ENCODE peak calls at places on chromosomes 13 and 19, in six cellular contexts. X is fibroblast of lung, H is cardiac muscle cell, O is cardiac fibroblast, M is heart right ventricle, D is brain microvascular endothelial cell. N is an unnamed sample.

GRCh38 chr19:41366089-41366488 is 2.1 kb upstream of the B9D2 start:
- DNase-seq in D (no peak), M (no peak), O (no peak), H (no peak), X (no peak), N (peak; percentile 63)

GRCh38 chr19:55085923-55086715 is 10.4 kb downstream of the EPS8L1 start:
- DNase-seq in M (no peak), H (no peak), X (no peak), D (no peak), O (no peak), N (no peak)

GRCh38 chr13:39452412-39452811 is 150.6 kb downstream of the LHFPL6 start:
- DNase-seq in X (peak; percentile 55), M (no peak), D (no peak), O (peak; percentile 27), H (peak; percentile 55), N (no peak)

GRCh38 chr13:27359203-27359821 is 65.1 kb upstream of the GTF3A start:
- DNase-seq in O (peak; percentile 82), D (peak; percentile 64), H (peak; percentile 77), X (peak; percentile 46), M (peak; percentile 62), N (peak; percentile 74)

GRCh38 chr13:95643814-95644598 is 500 bp downstream of the DZIP1 start:
- DNase-seq in M (peak; percentile 24), H (peak; percentile 58), X (peak; percentile 57), O (peak; percentile 55), D (peak; percentile 37), N (no peak)

GRCh38 chr13:74443623-74444022 is 309.4 kb upstream of the KLF12 start:
- DNase-seq in D (peak; percentile 80), M (no peak), H (no peak), O (peak; percentile 84), X (peak; percentile 90), N (no peak)

GRCh38 chr19:19428746-19429145 is 23.3 kb downstream of the GATAD2A start:
- DNase-seq in O (no peak), H (no peak), M (no peak), X (no peak), D (no peak), N (no peak)

GRCh38 chr19:2607712-2608601 is 94.5 kb downstream of the GNG7 start:
- DNase-seq in X (no peak), O (no peak), D (no peak), M (no peak), H (no peak), N (peak; percentile 94)

GRCh38 chr19:30133803-30134202 is 191.8 kb downstream of the URI1 start:
- DNase-seq in D (no peak), O (no peak), X (no peak), H (no peak), M (no peak), N (no peak)

GRCh38 chr13:73718248-73718647 is 416.0 kb downstream of the KLF12 start:
- DNase-seq in D (no peak), H (no peak), X (no peak), O (no peak), M (no peak), N (no peak)

GRCh38 chr19:15534957-15535864 is 26.9 kb downstream of the CYP4F22 start:
- DNase-seq in M (no peak), H (no peak), X (no peak), D (no peak), O (no peak), N (no peak)

GRCh38 chr13:92671821-92672220 is 554.8 kb upstream of the GPC6 start:
- DNase-seq in O (no peak), M (no peak), D (no peak), H (no peak), X (no peak), N (no peak)

GRCh38 chr13:67557642-67558241 is 327.6 kb upstream of the PCDH9 start:
- DNase-seq in M (no peak), H (no peak), O (no peak), D (no peak), X (peak; percentile 9), N (no peak)

GRCh38 chr19:8655340-8655709 is 24.9 kb downstream of the NFILZ start:
- DNase-seq in D (no peak), H (no peak), X (no peak), M (no peak), O (no peak), N (peak; percentile 10)

GRCh38 chr19:53912653-53913052 is 3.6 kb downstream of the CACNG7 start:
- DNase-seq in M (no peak), X (no peak), O (no peak), H (no peak), D (no peak), N (no peak)

GRCh38 chr13:68696907-68697306 is 1410.7 kb upstream of the ATXN8OS start:
- DNase-seq in M (no peak), O (no peak), D (no peak), H (no peak), X (no peak), N (no peak)
- H3K4me3 ChIP-seq in M (no peak overlapping the region), O (no peak overlapping the region), D (no peak overlapping the region), H (no peak overlapping the region), X (no peak overlapping the region), N (no peak overlapping the region)

GRCh38 chr19:4369888-4370260 is 26.5 kb downstream of the MPND start:
- DNase-seq in O (no peak), H (peak; percentile 55), D (no peak), M (peak; percentile 57), X (peak; percentile 56), N (peak; percentile 89)
- TF ChIP-seq CTCF in O (peak; percentile 4), H (peak; percentile 29), D (peak; percentile 59), M (peak; percentile 43), X (peak; percentile 28), N (peak; percentile 59)

DNA sequence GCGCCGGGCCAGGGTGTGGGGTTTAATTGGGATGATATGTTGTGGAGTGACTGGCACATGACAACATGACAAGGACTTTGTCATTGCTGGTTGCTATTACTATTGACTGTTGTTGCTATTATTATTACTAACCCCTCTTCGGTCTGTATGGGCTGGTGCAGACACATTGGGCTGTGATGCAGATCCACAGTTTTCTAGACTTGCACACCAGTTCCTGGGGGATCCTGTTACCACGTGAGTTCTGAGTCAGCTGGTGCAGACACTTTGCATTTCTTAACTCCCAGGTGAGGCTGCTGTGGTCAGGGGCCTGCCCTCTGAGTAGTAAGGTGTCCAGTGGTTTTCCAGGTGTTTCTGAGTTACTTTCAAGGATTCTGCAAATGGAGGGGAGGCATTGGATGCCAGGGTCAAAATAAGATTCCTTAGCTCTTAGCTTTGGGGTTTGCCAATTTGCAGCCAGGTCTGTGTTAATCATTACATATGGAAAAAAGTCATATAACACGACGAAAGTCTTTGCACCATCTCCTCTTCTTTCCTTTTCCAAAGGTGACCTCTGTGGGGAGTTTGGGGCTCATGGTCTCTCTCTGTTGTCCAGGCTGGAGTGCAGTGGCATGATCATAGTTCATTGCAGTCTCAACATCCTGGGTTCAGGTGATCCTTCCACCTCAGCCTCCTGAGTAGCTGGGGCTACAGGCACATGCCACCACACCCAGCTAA is 19.3 kb downstream of the BICRA start:
- DNase-seq in X (no peak), D (no peak), H (no peak), O (no peak), M (no peak), N (no peak)
- H3K4me3 ChIP-seq in X (no peak overlapping the region), D (no peak overlapping the region), H (no peak overlapping the region), O (no peak overlapping the region), M (no peak overlapping the region), N (no peak overlapping the region)

GRCh38 chr19:17229890-17230289 is 3.9 kb downstream of the OCEL1 start:
- DNase-seq in O (no peak), D (no peak), H (no peak), X (no peak), M (no peak), N (no peak)
- TF ChIP-seq CTCF in O (no peak), D (no peak), H (no peak), X (no peak), M (no peak), N (no peak)

GRCh38 chr19:7295912-7296486 is 1.8 kb upstream of the INSR start:
- DNase-seq in D (no peak), X (no peak), M (no peak), O (no peak), H (no peak), N (no peak)

GRCh38 chr19:7293795-7294570 is at the start of gene INSR:
- DNase-seq in X (peak; percentile 89), D (peak; percentile 62), O (peak; percentile 94), H (peak; percentile 91), M (peak; percentile 91), N (peak; percentile 95)

GRCh38 chr19:7292950-7293794 is 1.0 kb downstream of the INSR start:
- DNase-seq in M (peak; percentile 52), D (no peak), H (peak; percentile 33), X (no peak), O (no peak), N (peak; percentile 22)

GRCh38 chr19:7292352-7292949 is 1.8 kb downstream of the INSR start:
- DNase-seq in O (no peak), D (no peak), H (no peak), X (no peak), M (no peak), N (peak; percentile 22)

DNA sequence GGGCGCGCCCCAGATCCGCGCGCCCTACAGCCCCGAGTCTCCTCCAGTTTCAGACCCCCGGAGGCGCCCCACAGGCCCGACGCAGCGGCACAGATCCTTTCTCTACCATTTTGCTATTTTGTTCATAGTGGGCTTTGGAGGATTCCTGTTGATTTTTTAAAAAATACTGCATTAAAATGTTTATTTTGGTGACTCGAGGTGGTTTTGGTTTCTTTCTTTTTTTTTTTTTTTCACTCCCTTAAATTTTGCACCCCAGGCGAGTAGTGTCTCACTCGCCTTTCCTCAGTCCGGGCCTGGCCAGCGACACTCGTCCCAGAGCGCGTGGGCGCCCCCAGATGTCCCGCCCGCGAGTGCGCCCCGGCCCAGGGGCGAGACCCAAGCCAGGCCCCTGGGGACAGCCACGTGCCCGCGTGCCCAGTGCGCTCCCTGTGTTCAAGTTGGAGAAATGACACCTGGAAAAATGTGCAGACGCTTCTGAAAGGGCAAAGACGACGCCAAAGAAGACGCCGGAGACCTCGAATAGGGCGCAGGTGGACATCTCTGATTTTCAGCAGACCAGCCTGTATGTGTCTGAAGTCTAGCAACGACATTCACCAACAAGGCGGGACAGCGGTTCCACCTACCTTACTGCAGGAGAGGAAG is 478 bp upstream of the INSR start:
- DNase-seq in H (peak; percentile 74), X (peak; percentile 34), D (no peak), M (peak; percentile 81), O (peak; percentile 53), N (peak; percentile 87)
- H3K4me3 ChIP-seq in H (peak overlapping the region; percentile 84), X (peak overlapping the region; percentile 55), D (peak overlapping the region; percentile 54), M (peak overlapping the region; percentile 91), O (peak overlapping the region; percentile 69), N (peak overlapping the region; percentile 65)

GRCh38 chr13:114151565-114152284 is 19.3 kb upstream of the RASA3 start:
- DNase-seq in D (no peak), X (peak; percentile 41), M (no peak), O (peak; percentile 40), H (peak; percentile 32), N (no peak)
- TF ChIP-seq CTCF in D (no peak), X (no peak), M (no peak), O (no peak), H (peak; percentile 21), N (no peak)

N was measured in GM12865.